ENCODE peak calls at places on chromosomes 2 and 18, in nine cellular contexts. W is BE2C, H is adipocyte, Z is cardiac muscle cell, F is right cardiac atrium, L is gastrocnemius medialis, B is tibial artery, T is tibial nerve, S is DND-41. R is an unnamed sample.

GRCh38 chr18:75438891-75439290 is 11.4 kb upstream of the SMIM21 start:
- DNase-seq in W (no peak), H (peak; percentile 30), Z (no peak), F (no peak), L (no peak), B (no peak), T (no peak), S (no peak), R (no peak)

GRCh38 chr18:13796515-13796914 is 27.4 kb upstream of the MC5R start:
- DNase-seq in W (no peak), H (no peak), Z (no peak), F (no peak), L (no peak), B (no peak), T (no peak), S (no peak), R (no peak)

GRCh38 chr2:101854877-101855276 is 136.9 kb upstream of the IL1R2 start:
- DNase-seq in W (no peak), H (no peak), Z (no peak), F (no peak), L (no peak), B (no peak), T (no peak), S (no peak), R (no peak)

GRCh38 chr18:46322941-46323340 is 218.8 kb downstream of the HAUS1 start:
- DNase-seq in W (no peak), H (no peak), Z (no peak), F (no peak), L (no peak), B (no peak), T (no peak), S (no peak), R (no peak)

GRCh38 chr2:63654959-63655358 is 66.2 kb downstream of the MDH1 start:
- DNase-seq in W (no peak), H (no peak), Z (peak; percentile 66), F (no peak), L (no peak), B (no peak), T (no peak), S (no peak), R (no peak)

GRCh38 chr2:20190170-20190569 is 34.8 kb downstream of the SDC1 start:
- DNase-seq in W (no peak), H (no peak), Z (no peak), F (no peak), L (no peak), B (no peak), T (no peak), S (no peak), R (no peak)

GRCh38 chr2:218149865-218150264 is 16.9 kb downstream of the CXCR1 start:
- DNase-seq in W (no peak), H (no peak), Z (no peak), F (no peak), L (no peak), B (no peak), T (no peak), S (no peak), R (no peak)

GRCh38 chr2:60152226-60152833 is 401.1 kb downstream of the BCL11A start:
- DNase-seq in W (no peak), H (peak; percentile 5), Z (peak; percentile 13), F (no peak), L (no peak), B (no peak), T (no peak), S (no peak), R (no peak)

GRCh38 chr2:101863534-101863933 is 128.2 kb upstream of the IL1R2 start:
- DNase-seq in W (no peak), H (no peak), Z (no peak), F (no peak), L (no peak), B (no peak), T (no peak), S (no peak), R (no peak)

GRCh38 chr18:8121942-8122480 is 487.2 kb upstream of the RAB12 start:
- DNase-seq in W (no peak), H (peak; percentile 80), Z (peak; percentile 44), F (no peak), L (no peak), B (no peak), T (no peak), S (no peak), R (no peak)

GRCh38 chr2:43924463-43924862 is 71.3 kb downstream of the LRPPRC start:
- DNase-seq in W (no peak), H (no peak), Z (no peak), F (no peak), L (no peak), B (no peak), T (no peak), S (no peak), R (no peak)

GRCh38 chr2:238466242-238466598 is 39.5 kb downstream of the ASB1 start:
- DNase-seq in W (no peak), H (no peak), Z (no peak), F (no peak), L (no peak), B (no peak), T (no peak), S (no peak), R (no peak)

GRCh38 chr2:203783496-203784203 is 77.2 kb downstream of the CD28 start:
- DNase-seq in W (no peak), H (peak; percentile 88), Z (peak; percentile 68), F (no peak), L (no peak), B (no peak), T (no peak), S (no peak), R (no peak)

GRCh38 chr2:4269885-4270284 is 566.5 kb downstream of the DCDC2C start:
- DNase-seq in W (no peak), H (no peak), Z (no peak), F (no peak), L (no peak), B (no peak), T (no peak), S (no peak), R (no peak)

GRCh38 chr2:43389581-43390466 is 163.4 kb upstream of the ZFP36L2 start:
- DNase-seq in W (no peak), H (no peak), Z (no peak), F (no peak), L (no peak), B (no peak), T (no peak), S (no peak), R (no peak)

GRCh38 chr2:191345788-191346187 is 100.6 kb downstream of the MYO1B start:
- DNase-seq in W (no peak), H (peak; percentile 37), Z (no peak), F (no peak), L (no peak), B (no peak), T (no peak), S (no peak), R (no peak)

GRCh38 chr2:223922308-223922707 is 22.8 kb downstream of the WDFY1 start:
- DNase-seq in W (no peak), H (no peak), Z (no peak), F (no peak), L (no peak), B (no peak), T (no peak), S (no peak), R (no peak)

GRCh38 chr2:223928113-223929006 is 16.8 kb downstream of the WDFY1 start:
- DNase-seq in W (no peak), H (no peak), Z (no peak), F (no peak), L (no peak), B (no peak), T (no peak), S (no peak), R (no peak)

GRCh38 chr2:223921204-223921603 is 23.9 kb downstream of the WDFY1 start:
- DNase-seq in W (no peak), H (no peak), Z (no peak), F (no peak), L (no peak), B (no peak), T (no peak), S (no peak), R (no peak)

GRCh38 chr2:223923976-223924375 is 21.2 kb downstream of the WDFY1 start:
- DNase-seq in W (no peak), H (no peak), Z (no peak), F (no peak), L (no peak), B (no peak), T (no peak), S (no peak), R (no peak)

DNA sequence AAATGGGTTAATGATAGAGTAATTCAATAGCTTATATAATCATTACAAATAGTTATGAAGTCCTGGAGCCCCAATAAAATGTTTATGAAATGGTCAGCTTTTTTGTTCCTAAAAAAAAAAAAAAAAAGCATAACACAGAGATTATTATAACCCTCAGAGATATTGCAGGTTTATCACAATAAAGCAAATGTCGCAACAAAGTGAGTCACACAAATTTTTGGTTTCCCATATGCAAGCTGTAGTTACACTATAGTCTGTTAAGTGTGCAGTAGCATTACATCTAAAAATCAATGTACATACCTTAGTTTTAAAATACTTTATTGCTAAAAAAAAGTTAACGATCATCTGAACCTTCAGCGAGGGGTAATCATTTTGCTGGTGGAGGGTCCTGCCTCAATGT is 20.0 kb downstream of the WDFY1 start:
- DNase-seq in W (no peak), H (peak; percentile 70), Z (peak; percentile 63), F (no peak), L (no peak), B (no peak), T (no peak), S (no peak), R (no peak)
- H3K9me3 ChIP-seq in W (no peaks in the 10 kb centered on the region), H (peaks cover 7% of the 10 kb centered on the region), Z (no peaks in the 10 kb centered on the region), F (no peaks in the 10 kb centered on the region), L (no peaks in the 10 kb centered on the region), B (peaks cover 7% of the 10 kb centered on the region), T (no peaks in the 10 kb centered on the region), S (peaks cover 2% of the 10 kb centered on the region), R (no peaks in the 10 kb centered on the region)

GRCh38 chr2:123095219-123095618 is 929.9 kb upstream of the CNTNAP5 start:
- DNase-seq in W (no peak), H (no peak), Z (no peak), F (no peak), L (no peak), B (no peak), T (no peak), S (no peak), R (no peak)
- H3K9me3 ChIP-seq in W (no peaks in the 10 kb centered on the region), H (no peaks in the 10 kb centered on the region), Z (no peaks in the 10 kb centered on the region), F (no peaks in the 10 kb centered on the region), L (no peaks in the 10 kb centered on the region), B (no peaks in the 10 kb centered on the region), T (no peaks in the 10 kb centered on the region), S (no peaks in the 10 kb centered on the region), R (no peaks in the 10 kb centered on the region)

GRCh38 chr2:31688282-31688681 is 107.5 kb upstream of the SRD5A2 start:
- DNase-seq in W (no peak), H (no peak), Z (peak; percentile 15), F (no peak), L (no peak), B (no peak), T (no peak), S (no peak), R (no peak)
- H3K9me3 ChIP-seq in W (peaks cover 4% of the 10 kb centered on the region), H (peaks cover 24% of the 10 kb centered on the region), Z (no peaks in the 10 kb centered on the region), F (peaks cover 6% of the 10 kb centered on the region), L (no peaks in the 10 kb centered on the region), B (peaks cover 43% of the 10 kb centered on the region), T (peaks cover 3% of the 10 kb centered on the region), S (peaks cover 20% of the 10 kb centered on the region), R (peaks cover 36% of the 10 kb centered on the region)

DNA sequence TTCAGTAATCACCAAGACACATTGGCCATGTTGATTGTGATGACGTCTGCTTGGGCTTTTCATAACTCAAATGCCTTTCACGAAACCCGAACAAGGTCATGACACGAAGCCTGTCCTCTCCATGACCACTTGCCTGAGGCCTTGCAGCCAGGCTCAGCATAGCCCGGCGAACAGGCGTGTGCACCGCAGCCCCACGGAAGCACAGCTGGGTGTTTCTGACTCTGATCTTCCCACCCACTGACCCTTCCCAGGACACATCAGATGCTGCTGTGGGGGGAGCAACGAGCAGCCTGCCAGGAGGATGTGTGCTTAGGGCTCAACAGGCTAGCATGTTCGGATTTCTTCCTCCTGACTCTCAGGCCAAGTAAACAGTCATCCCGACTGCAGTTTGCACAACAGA is 369.4 kb upstream of the SALL3 start:
- DNase-seq in W (no peak), H (no peak), Z (no peak), F (no peak), L (no peak), B (no peak), T (no peak), S (no peak), R (no peak)
- H3K9me3 ChIP-seq in W (no peaks in the 10 kb centered on the region), H (no peaks in the 10 kb centered on the region), Z (no peaks in the 10 kb centered on the region), F (no peaks in the 10 kb centered on the region), L (no peaks in the 10 kb centered on the region), B (no peaks in the 10 kb centered on the region), T (no peaks in the 10 kb centered on the region), S (no peaks in the 10 kb centered on the region), R (no peaks in the 10 kb centered on the region)